ENCODE peak calls at places on chromosome 2, in ten cellular contexts. G, J, B, Z, N, O, A, L, K and R are unnamed samples.
A peak's percentile ranks its signal among the peaks of the same experiment; 100 is the strongest.

GRCh38 chr2:59806486-59806885 is 747.0 kb downstream of the BCL11A start:
- DNase-seq in Z (no peak), G (no peak), K (no peak), J (no peak), A (no peak), B (no peak), N (no peak), L (no peak), O (no peak), R (no peak)

GRCh38 chr2:174691203-174691779 is 73.0 kb downstream of the CHRNA1 start:
- DNase-seq in L (no peak), G (no peak), A (no peak), J (no peak), K (no peak), N (no peak), O (no peak), Z (no peak), B (no peak), R (no peak)

GRCh38 chr2:3605013-3605961 is 10.4 kb downstream of the COLEC11 start:
- DNase-seq in B (peak; percentile 79), L (no peak), A (peak; percentile 18), K (peak; percentile 72), J (no peak), Z (no peak), N (peak; percentile 64), O (peak; percentile 62), G (no peak), R (no peak)

GRCh38 chr2:74292752-74293151 is 50.5 kb downstream of the SLC4A5 start:
- DNase-seq in K (no peak), J (no peak), A (no peak), G (no peak), N (no peak), Z (no peak), L (no peak), O (no peak), B (no peak), R (peak; percentile 64)

GRCh38 chr2:75596784-75597183 is 36.0 kb upstream of the EVA1A start:
- DNase-seq in G (no peak), O (no peak), N (peak; percentile 79), J (no peak), Z (no peak), B (no peak), A (peak; percentile 69), L (no peak), K (no peak), R (no peak)

GRCh38 chr2:11744631-11745394 is 1.6 kb upstream of the LPIN1 start:
- DNase-seq in B (no peak), L (no peak), J (no peak), K (no peak), A (peak; percentile 57), O (peak; percentile 74), G (no peak), Z (peak; percentile 47), N (peak; percentile 45), R (no peak)

GRCh38 chr2:39027427-39027826 is 93.4 kb downstream of the SOS1 start:
- DNase-seq in O (no peak), A (no peak), G (no peak), K (no peak), Z (no peak), L (no peak), J (no peak), B (no peak), N (no peak), R (no peak)

GRCh38 chr2:179729961-179730360 is 131.5 kb downstream of the ZNF385B start:
- DNase-seq in O (no peak), A (no peak), K (no peak), N (no peak), Z (no peak), L (no peak), G (no peak), J (no peak), B (no peak), R (no peak)

GRCh38 chr2:152557273-152557879 is 159.9 kb downstream of the PRPF40A start:
- DNase-seq in B (no peak), A (no peak), N (no peak), L (no peak), Z (no peak), J (no peak), O (no peak), K (no peak), G (no peak), R (no peak)

GRCh38 chr2:63569740-63570139 is 18.5 kb downstream of the WDPCP start:
- DNase-seq in A (no peak), G (no peak), K (no peak), Z (no peak), N (no peak), J (no peak), O (no peak), B (no peak), L (no peak), R (no peak)

GRCh38 chr2:216308532-216308931 is 63.8 kb downstream of the MARCHF4 start:
- DNase-seq in N (no peak), O (no peak), L (no peak), A (peak; percentile 94), J (no peak), Z (no peak), K (no peak), G (no peak), B (no peak), R (no peak)

DNA sequence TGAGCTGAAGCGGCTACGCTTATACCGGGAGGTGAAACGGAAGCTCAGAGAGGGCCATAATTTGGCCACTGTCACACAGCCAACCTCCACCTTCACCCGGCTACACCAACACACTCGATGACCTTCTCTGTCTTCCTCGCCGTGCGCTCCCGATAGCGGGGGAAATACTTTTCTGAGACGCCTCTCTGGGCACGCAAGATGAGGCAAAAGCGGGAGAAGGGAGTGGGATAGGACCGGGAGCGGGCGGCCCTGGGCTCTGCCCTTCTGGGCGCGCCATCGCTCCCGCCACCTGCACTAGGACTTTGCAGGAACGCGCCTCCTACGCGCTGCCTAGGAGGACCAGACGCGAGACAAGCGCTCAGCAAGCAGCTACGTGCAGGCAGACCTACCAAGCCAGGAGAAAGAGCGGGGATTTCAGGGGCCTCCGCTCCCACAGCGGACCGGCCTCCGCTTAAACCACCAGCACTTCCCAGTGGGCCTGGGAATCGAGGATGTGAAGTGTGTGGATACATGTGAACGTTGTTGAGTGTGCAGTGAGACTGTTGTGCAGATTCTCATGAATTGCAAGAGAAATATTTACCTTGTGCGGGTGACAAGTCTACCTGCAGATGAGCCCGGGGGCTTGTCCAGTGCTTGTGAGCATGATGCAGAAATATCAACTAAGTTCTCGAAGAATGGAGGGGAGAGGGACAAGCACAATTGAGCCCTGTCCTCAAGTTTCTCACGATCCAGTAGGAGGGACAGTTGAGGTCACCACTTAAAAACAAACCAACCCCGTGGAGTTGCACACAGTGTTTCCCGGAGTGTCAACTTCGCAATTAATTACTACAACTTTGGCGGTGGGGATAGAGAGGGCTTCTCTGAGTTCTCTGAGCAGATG is 11.5 kb downstream of the SIX3 start:
- DNase-seq in A (no peak), N (peak; percentile 28), O (no peak), L (no peak), G (no peak), K (no peak), B (no peak), J (no peak), Z (no peak), R (no peak)
- H3K4me3 ChIP-seq in A (peak overlapping the region; percentile 9), N (peak overlapping the region; percentile 71), O (peak overlapping the region; percentile 6), L (peak overlapping the region; percentile 23), G (no peak overlapping the region), K (peak overlapping the region; percentile 16), B (no peak overlapping the region), J (peak overlapping the region; percentile 35), Z (peak overlapping the region; percentile 55), R (peak overlapping the region; percentile 19)

GRCh38 chr2:10039658-10040410 is 3.5 kb upstream of the KLF11 start:
- DNase-seq in G (peak; percentile 67), L (no peak), N (peak; percentile 89), A (peak; percentile 36), B (no peak), J (no peak), K (peak; percentile 91), Z (no peak), O (peak; percentile 94), R (no peak)
- H3K4me1 ChIP-seq in G (no peaks in the 10 kb centered on the region), L (peaks cover 67% of the 10 kb centered on the region), N (peaks cover 21% of the 10 kb centered on the region), A (peaks cover 10% of the 10 kb centered on the region), B (peaks cover 29% of the 10 kb centered on the region), J (peaks cover 41% of the 10 kb centered on the region), K (peaks cover 63% of the 10 kb centered on the region), Z (peaks cover 89% of the 10 kb centered on the region), O (no peaks in the 10 kb centered on the region), R (peaks cover 12% of the 10 kb centered on the region)

GRCh38 chr2:227862227-227862740 is 9.1 kb upstream of the DAW1 start:
- DNase-seq in G (no peak), J (no peak), B (no peak), N (peak; percentile 58), Z (no peak), O (no peak), A (peak; percentile 46), L (no peak), K (no peak), R (no peak)

GRCh38 chr2:227864161-227864756 is 7.2 kb upstream of the DAW1 start:
- DNase-seq in A (peak; percentile 56), L (no peak), Z (no peak), O (no peak), G (no peak), K (no peak), N (peak; percentile 80), J (no peak), B (no peak), R (no peak)

GRCh38 chr2:227865281-227865680 is 6.2 kb upstream of the DAW1 start:
- DNase-seq in A (no peak), N (no peak), J (no peak), Z (no peak), L (no peak), K (no peak), B (no peak), G (no peak), O (no peak), R (no peak)

GRCh38 chr2:227861011-227861410 is 10.4 kb upstream of the DAW1 start:
- DNase-seq in Z (no peak), A (peak; percentile 50), K (no peak), N (no peak), L (no peak), G (no peak), O (no peak), B (no peak), J (no peak), R (no peak)

GRCh38 chr2:227862741-227863588 is 8.5 kb upstream of the DAW1 start:
- DNase-seq in B (no peak), G (no peak), J (no peak), O (no peak), A (peak; percentile 90), Z (no peak), L (no peak), N (peak; percentile 91), K (peak; percentile 45), R (peak; percentile 15)
- H3K4me3 ChIP-seq in B (no peak overlapping the region), G (no peak overlapping the region), J (no peak overlapping the region), O (no peak overlapping the region), A (no peak overlapping the region), Z (no peak overlapping the region), L (no peak overlapping the region), N (peak overlapping the region; percentile 36), K (no peak overlapping the region), R (no peak overlapping the region)

DNA sequence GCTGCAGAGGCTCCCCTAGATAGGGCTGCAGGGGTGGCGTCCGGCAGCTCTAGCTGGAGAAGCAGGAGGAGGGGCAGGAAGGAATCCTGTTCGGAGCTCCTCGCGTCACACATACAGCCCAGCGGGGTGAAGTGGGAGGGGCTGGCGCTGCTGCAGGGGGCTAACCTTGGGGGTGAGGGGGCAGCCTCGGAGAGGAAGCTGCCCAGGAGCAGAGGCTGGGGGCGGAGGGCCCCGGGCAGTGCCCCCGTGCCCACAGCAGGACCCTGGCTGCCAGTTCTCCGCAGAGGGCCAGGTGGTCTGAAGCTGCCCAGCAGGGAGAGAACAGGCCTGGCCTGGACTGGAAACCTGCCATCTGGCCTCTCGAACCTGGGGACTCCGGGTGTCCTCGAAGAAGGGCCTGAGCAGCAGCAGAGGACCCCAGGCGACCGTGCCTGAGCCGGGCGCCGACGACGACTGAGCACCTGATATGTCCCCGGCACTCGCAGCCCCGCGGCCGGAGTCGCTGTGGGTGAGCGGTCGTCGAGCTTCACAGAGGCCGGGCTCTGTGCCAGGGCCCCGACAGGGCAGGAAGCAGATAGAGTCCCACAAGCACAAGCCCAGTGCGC is 2.5 kb upstream of the GPR35 start:
- DNase-seq in K (peak; percentile 7), Z (peak; percentile 18), J (no peak), L (peak; percentile 64), G (peak; percentile 65), A (no peak), O (peak; percentile 63), N (no peak), B (peak; percentile 30), R (peak; percentile 10)
- H3K4me1 ChIP-seq in K (no peaks in the 10 kb centered on the region), Z (no peaks in the 10 kb centered on the region), J (no peaks in the 10 kb centered on the region), L (peaks cover 9% of the 10 kb centered on the region), G (no peaks in the 10 kb centered on the region), A (no peaks in the 10 kb centered on the region), O (no peaks in the 10 kb centered on the region), N (peaks cover 3% of the 10 kb centered on the region), B (no peaks in the 10 kb centered on the region), R (no peaks in the 10 kb centered on the region)